ENCODE peak calls at places on chromosomes 7 and 10, in nine cellular contexts. One of them, this sample, is unnamed.

GRCh38 chr10:48503293-48503911 is 101.5 kb downstream of the ARHGAP22 start:
- DNase-seq in activated CD8-positive, alpha-beta memory T cell treated with anti-CD3 and anti-CD28 coated beads, Interleukin-2, amount 50 U/mL, for 4 hours: no peak
- DNase-seq in SK-MEL-5: no peak
- DNase-seq in BJ: no peak
- DNase-seq in hepatic stellate cell: no peak
- DNase-seq in NT2/D1: no peak
- DNase-seq in KG1: no peak
- DNase-seq in GM10248: no peak
- DNase-seq in AG08395: no peak
- DNase-seq in this sample: no peak

GRCh38 chr7:82542665-82543064 is 99.1 kb upstream of the CACNA2D1 start:
- DNase-seq in activated CD8-positive, alpha-beta memory T cell treated with anti-CD3 and anti-CD28 coated beads, Interleukin-2, amount 50 U/mL, for 4 hours: no peak
- DNase-seq in SK-MEL-5: no peak
- DNase-seq in BJ: peak; percentile 56
- DNase-seq in hepatic stellate cell: peak; percentile 51
- DNase-seq in NT2/D1: no peak
- DNase-seq in KG1: no peak
- DNase-seq in GM10248: no peak
- DNase-seq in AG08395: peak; percentile 33
- DNase-seq in this sample: peak; percentile 65

GRCh38 chr10:97059872-97060205 is 125.9 kb downstream of the SLIT1 start:
- DNase-seq in activated CD8-positive, alpha-beta memory T cell treated with anti-CD3 and anti-CD28 coated beads, Interleukin-2, amount 50 U/mL, for 4 hours: no peak
- DNase-seq in SK-MEL-5: no peak
- DNase-seq in BJ: no peak
- DNase-seq in hepatic stellate cell: no peak
- DNase-seq in NT2/D1: no peak
- DNase-seq in KG1: no peak
- DNase-seq in GM10248: no peak
- DNase-seq in AG08395: no peak
- DNase-seq in this sample: no peak

GRCh38 chr10:102997998-102998397 is 79.9 kb downstream of the CNNM2 start:
- DNase-seq in activated CD8-positive, alpha-beta memory T cell treated with anti-CD3 and anti-CD28 coated beads, Interleukin-2, amount 50 U/mL, for 4 hours: no peak
- DNase-seq in SK-MEL-5: no peak
- DNase-seq in BJ: no peak
- DNase-seq in hepatic stellate cell: no peak
- DNase-seq in NT2/D1: no peak
- DNase-seq in KG1: no peak
- DNase-seq in GM10248: peak; percentile 68
- DNase-seq in AG08395: no peak
- DNase-seq in this sample: no peak

GRCh38 chr10:80530816-80531215 is 6.9 kb upstream of the SH2D4B start:
- DNase-seq in activated CD8-positive, alpha-beta memory T cell treated with anti-CD3 and anti-CD28 coated beads, Interleukin-2, amount 50 U/mL, for 4 hours: no peak
- DNase-seq in SK-MEL-5: no peak
- DNase-seq in BJ: no peak
- DNase-seq in hepatic stellate cell: no peak
- DNase-seq in NT2/D1: no peak
- DNase-seq in KG1: no peak
- DNase-seq in GM10248: no peak
- DNase-seq in AG08395: no peak
- DNase-seq in this sample: no peak

GRCh38 chr10:34288634-34289033 is 526.5 kb downstream of the PARD3 start:
- DNase-seq in activated CD8-positive, alpha-beta memory T cell treated with anti-CD3 and anti-CD28 coated beads, Interleukin-2, amount 50 U/mL, for 4 hours: no peak
- DNase-seq in SK-MEL-5: no peak
- DNase-seq in BJ: no peak
- DNase-seq in hepatic stellate cell: no peak
- DNase-seq in NT2/D1: no peak
- DNase-seq in KG1: no peak
- DNase-seq in GM10248: no peak
- DNase-seq in AG08395: no peak
- DNase-seq in this sample: peak; percentile 47

GRCh38 chr7:157014635-157015555 is 4.4 kb upstream of the MNX1 start:
- DNase-seq in activated CD8-positive, alpha-beta memory T cell treated with anti-CD3 and anti-CD28 coated beads, Interleukin-2, amount 50 U/mL, for 4 hours: no peak
- DNase-seq in SK-MEL-5: no peak
- DNase-seq in BJ: no peak
- DNase-seq in hepatic stellate cell: no peak
- DNase-seq in NT2/D1: no peak
- DNase-seq in KG1: no peak
- DNase-seq in GM10248: no peak
- DNase-seq in AG08395: no peak
- DNase-seq in this sample: no peak

GRCh38 chr7:124635416-124635815 is 130.2 kb downstream of the GPR37 start:
- DNase-seq in activated CD8-positive, alpha-beta memory T cell treated with anti-CD3 and anti-CD28 coated beads, Interleukin-2, amount 50 U/mL, for 4 hours: no peak
- DNase-seq in SK-MEL-5: no peak
- DNase-seq in BJ: no peak
- DNase-seq in hepatic stellate cell: no peak
- DNase-seq in NT2/D1: peak; percentile 11
- DNase-seq in KG1: no peak
- DNase-seq in GM10248: no peak
- DNase-seq in AG08395: no peak
- DNase-seq in this sample: no peak

GRCh38 chr10:72164617-72165016 is 51.2 kb upstream of the ANAPC16 start:
- DNase-seq in activated CD8-positive, alpha-beta memory T cell treated with anti-CD3 and anti-CD28 coated beads, Interleukin-2, amount 50 U/mL, for 4 hours: no peak
- DNase-seq in SK-MEL-5: peak; percentile 36
- DNase-seq in BJ: no peak
- DNase-seq in hepatic stellate cell: no peak
- DNase-seq in NT2/D1: no peak
- DNase-seq in KG1: no peak
- DNase-seq in GM10248: no peak
- DNase-seq in AG08395: no peak
- DNase-seq in this sample: peak; percentile 35

GRCh38 chr10:50861370-50861769 is 24.1 kb downstream of the A1CF start:
- DNase-seq in activated CD8-positive, alpha-beta memory T cell treated with anti-CD3 and anti-CD28 coated beads, Interleukin-2, amount 50 U/mL, for 4 hours: no peak
- DNase-seq in SK-MEL-5: no peak
- DNase-seq in BJ: no peak
- DNase-seq in hepatic stellate cell: no peak
- DNase-seq in NT2/D1: no peak
- DNase-seq in KG1: no peak
- DNase-seq in GM10248: no peak
- DNase-seq in AG08395: no peak
- DNase-seq in this sample: no peak

GRCh38 chr10:34996843-34997242 is 93.3 kb downstream of the CUL2 start:
- DNase-seq in activated CD8-positive, alpha-beta memory T cell treated with anti-CD3 and anti-CD28 coated beads, Interleukin-2, amount 50 U/mL, for 4 hours: no peak
- DNase-seq in SK-MEL-5: peak; percentile 41
- DNase-seq in BJ: peak; percentile 35
- DNase-seq in hepatic stellate cell: no peak
- DNase-seq in NT2/D1: no peak
- DNase-seq in KG1: peak; percentile 31
- DNase-seq in GM10248: no peak
- DNase-seq in AG08395: peak; percentile 35
- DNase-seq in this sample: peak; percentile 40

GRCh38 chr7:57201021-57201894 is 69.0 kb upstream of the ZNF479 start:
- DNase-seq in activated CD8-positive, alpha-beta memory T cell treated with anti-CD3 and anti-CD28 coated beads, Interleukin-2, amount 50 U/mL, for 4 hours: no peak
- DNase-seq in SK-MEL-5: no peak
- DNase-seq in BJ: no peak
- DNase-seq in hepatic stellate cell: no peak
- DNase-seq in NT2/D1: no peak
- DNase-seq in KG1: no peak
- DNase-seq in GM10248: no peak
- DNase-seq in AG08395: no peak
- DNase-seq in this sample: no peak

This sample was measured in mesenchymal stem cell.